ENCODE peak calls at places on chromosomes 11 and 22, in four cellular contexts. D is HCT116, Q is HepG2, W is K562. T is an unnamed sample.

GRCh38 chr22:21447694-21448402 is 19.3 kb upstream of the TMEM191C start:
- DNase-seq in D (no peak), W (peak; percentile 79), Q (no peak), T (peak; percentile 58)

GRCh38 chr11:106304274-106304673 is 226.8 kb downstream of the AASDHPPT start:
- DNase-seq in D (no peak), Q (no peak), W (no peak), T (no peak)

GRCh38 chr22:20034143-20034542 is 13.2 kb downstream of the TANGO2 start:
- DNase-seq in Q (no peak), W (no peak), D (no peak), T (no peak)

GRCh38 chr22:42356547-42356946 is 75.7 kb downstream of the NFAM1 start:
- DNase-seq in D (no peak), W (no peak), Q (no peak), T (no peak)

GRCh38 chr11:69513663-69514062 is 32.2 kb downstream of the LINC01488 start:
- DNase-seq in D (no peak), Q (no peak), W (no peak), T (no peak)

GRCh38 chr11:94315664-94316063 is 11.3 kb downstream of the IZUMO1R start:
- DNase-seq in Q (no peak), W (no peak), D (no peak), T (no peak)

GRCh38 chr22:28600546-28601143 is 79.0 kb downstream of the TTC28 start:
- DNase-seq in Q (peak; percentile 53), W (peak; percentile 5), D (peak; percentile 24), T (peak; percentile 25)

GRCh38 chr11:75292943-75293342 is 52.4 kb downstream of the TPBGL start:
- DNase-seq in D (no peak), Q (no peak), W (no peak), T (no peak)

GRCh38 chr11:126343051-126343450 is 12.4 kb upstream of the ST3GAL4 start:
- DNase-seq in W (no peak), D (no peak), Q (no peak), T (no peak)

GRCh38 chr22:23233084-23233501 is 52.8 kb downstream of the BCR start:
- DNase-seq in W (peak; percentile 58), Q (no peak), D (no peak), T (peak; percentile 57)

DNA sequence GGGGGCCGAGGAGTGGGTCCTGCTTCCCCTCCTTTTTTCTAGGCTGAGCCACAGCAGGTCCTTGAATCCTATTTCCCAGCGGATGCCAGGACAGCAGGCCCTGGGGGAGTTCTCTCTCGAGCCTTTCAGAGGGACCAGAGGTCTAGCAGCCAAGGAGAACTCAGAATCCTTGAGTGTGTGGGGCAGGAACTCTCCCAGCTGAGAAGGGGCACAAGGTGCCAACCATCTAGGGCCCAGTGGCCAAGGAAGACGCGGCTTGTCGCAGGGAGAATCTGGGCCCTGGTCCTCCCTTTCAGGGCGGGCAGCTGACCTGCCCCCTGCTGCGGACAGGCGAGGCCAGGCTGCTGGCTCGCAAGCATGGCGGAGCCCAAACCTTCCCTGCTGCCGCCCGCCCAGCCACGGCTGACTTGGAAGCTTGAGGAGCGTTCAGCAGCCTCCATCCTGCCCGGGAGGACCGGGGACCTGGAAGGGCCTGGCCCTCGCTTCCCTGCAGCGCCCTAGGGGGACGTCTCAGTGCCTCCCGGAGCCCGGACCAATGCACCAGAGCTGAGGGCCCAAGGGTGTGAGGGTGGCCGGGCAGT is 972 bp upstream of the TSSC4 start:
- DNase-seq in D (no peak), W (peak; percentile 40), Q (no peak), T (no peak)
- H3K4me1 ChIP-seq in D (peaks cover 16% of the 10 kb centered on the region), W (peaks cover 12% of the 10 kb centered on the region), Q (peaks cover 24% of the 10 kb centered on the region), T (peaks cover 10% of the 10 kb centered on the region)

GRCh38 chr11:36309779-36310178 is 13.7 kb downstream of the PRR5L start:
- DNase-seq in D (no peak), Q (no peak), W (no peak), T (no peak)

GRCh38 chr11:36304349-36304748 is 8.3 kb downstream of the PRR5L start:
- DNase-seq in D (no peak), Q (no peak), W (no peak), T (no peak)

GRCh38 chr11:36308577-36308976 is 12.5 kb downstream of the PRR5L start:
- DNase-seq in W (no peak), Q (no peak), D (no peak), T (no peak)

GRCh38 chr11:36305047-36305446 is 9.0 kb downstream of the PRR5L start:
- DNase-seq in D (no peak), W (no peak), Q (no peak), T (no peak)

GRCh38 chr11:36306888-36307287 is 10.8 kb downstream of the PRR5L start:
- DNase-seq in W (no peak), Q (peak; percentile 36), D (peak; percentile 27), T (peak; percentile 37)
- TF ChIP-seq ELF1 in W (no peak), Q (no peak), D (no peak), T (no peak)

DNA sequence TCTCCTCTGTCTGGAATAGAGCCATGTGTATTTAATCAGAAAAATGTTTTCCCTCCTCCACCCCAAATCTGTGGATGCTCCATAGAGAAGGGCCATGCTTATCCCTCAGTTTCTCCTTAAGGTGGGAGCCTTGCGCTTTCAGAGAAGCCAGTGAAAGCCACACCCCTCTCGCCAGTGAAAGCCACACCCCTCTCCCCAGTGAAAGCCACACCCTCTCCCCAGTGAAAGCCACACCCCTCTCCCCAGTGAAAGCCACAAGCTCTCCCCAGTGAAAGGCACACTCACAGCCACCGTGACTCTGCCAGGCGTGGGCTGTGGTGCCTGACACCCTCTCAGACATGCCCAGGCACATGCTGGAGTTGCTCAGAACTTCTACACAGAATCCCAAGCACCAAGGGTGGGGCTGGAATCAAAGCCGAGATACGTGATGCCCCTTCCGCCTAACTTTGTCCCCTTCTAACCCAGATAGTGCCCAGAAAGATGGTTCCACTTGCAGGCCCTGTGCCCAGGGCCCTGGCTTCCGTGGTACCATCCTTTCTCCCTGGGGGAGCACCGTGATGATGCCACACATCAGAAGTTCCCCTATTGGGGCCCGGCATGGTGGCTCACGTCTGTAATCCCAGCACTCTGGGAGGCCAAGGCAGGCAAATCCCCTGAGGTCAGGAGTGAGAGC is 16.5 kb upstream of the PRR5 start:
- DNase-seq in Q (no peak), W (peak; percentile 75), D (peak; percentile 35), T (peak; percentile 60)
- H3K4me1 ChIP-seq in Q (peaks cover 59% of the 10 kb centered on the region), W (peaks cover 29% of the 10 kb centered on the region), D (peaks cover 32% of the 10 kb centered on the region), T (peaks cover 14% of the 10 kb centered on the region)

DNA sequence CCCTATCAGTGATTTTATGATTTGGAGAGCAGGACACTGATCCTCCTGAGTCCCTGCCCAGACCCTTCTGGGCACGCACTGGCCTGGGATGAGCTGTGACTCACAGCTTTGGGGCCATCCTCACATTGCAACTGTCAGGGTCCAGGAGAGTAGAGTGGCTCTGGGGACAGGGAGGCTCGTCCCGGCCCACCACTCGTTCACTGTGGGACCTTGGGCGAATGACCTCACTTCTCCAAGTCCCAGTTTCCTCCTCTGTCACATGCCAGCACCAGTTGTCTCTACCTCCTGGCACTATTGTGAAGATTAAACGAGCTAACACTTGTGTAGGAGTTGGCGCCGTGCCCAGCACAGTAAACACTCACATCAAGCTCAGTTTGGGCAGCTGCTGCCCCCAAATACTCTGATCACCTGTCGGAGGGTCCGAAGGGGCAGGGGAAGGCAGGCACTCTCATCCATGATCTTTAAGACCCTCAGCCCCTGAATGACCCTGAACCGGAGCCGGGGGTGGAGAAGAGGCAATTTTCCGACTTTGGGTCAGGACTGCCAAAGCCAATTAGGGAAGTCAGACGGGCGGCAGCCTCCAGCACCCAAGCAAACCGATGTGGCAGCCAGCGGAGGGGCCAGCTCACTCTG is 235.1 kb downstream of the MIAT start:
- DNase-seq in W (no peak), D (no peak), Q (no peak), T (no peak)
- TF ChIP-seq ELF1 in W (no peak), D (no peak), Q (no peak), T (no peak)

DNA sequence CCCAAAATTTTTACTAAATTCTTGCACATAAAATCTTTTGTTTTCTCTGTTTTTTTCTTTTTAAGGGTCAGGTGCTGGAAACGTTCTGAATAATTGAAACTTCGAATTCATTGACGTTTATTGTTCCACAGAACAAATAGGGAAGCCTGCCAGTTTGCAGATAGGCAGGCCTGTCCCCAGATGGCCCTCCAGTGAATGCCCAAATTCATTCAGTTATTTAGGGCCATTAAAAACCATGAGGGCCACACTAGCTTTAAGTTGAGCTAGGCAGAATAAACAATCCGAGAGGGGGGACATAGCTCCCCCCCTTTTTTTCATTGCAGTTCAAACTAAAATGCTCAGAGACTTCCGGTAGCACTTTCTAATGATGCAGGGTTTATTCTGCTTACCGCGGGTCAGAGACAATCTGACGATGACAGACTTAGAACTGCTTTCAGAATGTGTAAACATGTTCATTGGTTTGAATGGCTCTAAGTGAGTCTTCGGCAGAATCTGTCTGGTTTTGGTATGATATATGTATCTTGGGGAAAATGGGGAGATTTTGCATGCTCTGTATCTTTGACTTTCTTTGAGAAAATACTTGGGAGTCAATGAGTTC is 72.0 kb downstream of the ZBTB16 start:
- DNase-seq in W (no peak), D (no peak), Q (no peak), T (no peak)
- H3K4me1 ChIP-seq in W (peaks cover 11% of the 10 kb centered on the region), D (no peaks in the 10 kb centered on the region), Q (no peaks in the 10 kb centered on the region), T (no peaks in the 10 kb centered on the region)

T was measured in SK-N-SH.